ENCODE peak calls at places on chromosome X, in four cellular contexts. U is HCEC 1CT, H is bronchial epithelial cell, J is H54. T is an unnamed sample.

GRCh38 chrX:153032397-153033118 is 23.7 kb upstream of the PNMA3 start:
- DNase-seq in U (peak; percentile 9), H (no peak), J (peak; percentile 53), T (peak; percentile 33)

GRCh38 chrX:136689441-136689840 is 41.5 kb downstream of the CD40LG start:
- DNase-seq in U (no peak), H (peak; percentile 10), J (no peak), T (peak; percentile 66)

GRCh38 chrX:40155617-40156471 is 58.1 kb upstream of the BCOR start:
- DNase-seq in U (no peak), H (no peak), J (no peak), T (no peak)

GRCh38 chrX:11138498-11139390 is 27.6 kb downstream of the HCCS start:
- DNase-seq in U (no peak), H (no peak), J (no peak), T (no peak)

GRCh38 chrX:130628522-130628921 is 226.7 kb downstream of the RBMX2 start:
- DNase-seq in U (no peak), H (no peak), J (no peak), T (no peak)

GRCh38 chrX:10903518-10903917 is 207.6 kb upstream of the HCCS start:
- DNase-seq in U (no peak), H (no peak), J (no peak), T (no peak)

GRCh38 chrX:25158635-25159034 is 142.9 kb upstream of the ARX start:
- DNase-seq in U (no peak), H (peak; percentile 66), J (no peak), T (peak; percentile 2)

GRCh38 chrX:13293700-13294099 is 26.2 kb downstream of the ATXN3L start:
- DNase-seq in U (no peak), H (peak; percentile 93), J (no peak), T (no peak)

GRCh38 chrX:71282514-71283408 is 674 bp upstream of the NONO start:
- DNase-seq in U (no peak), H (peak; percentile 62), J (no peak), T (no peak)

GRCh38 chrX:50889582-50889981 is 21.0 kb upstream of the BMP15 start:
- DNase-seq in U (no peak), H (no peak), J (no peak), T (no peak)

GRCh38 chrX:40174594-40175415 is 77.0 kb upstream of the BCOR start:
- DNase-seq in U (peak; percentile 50), H (no peak), J (no peak), T (peak; percentile 55)

GRCh38 chrX:9829308-9830267 is 43.4 kb downstream of the SHROOM2 start:
- DNase-seq in U (peak; percentile 1), H (peak; percentile 93), J (peak; percentile 17), T (peak; percentile 93)